ENCODE peak calls at places on chromosomes 6 and 20, in seven cellular contexts. W, F, S, B, V, T and R are unnamed samples.

GRCh38 chr6:78781001-78781400 is 86.3 kb upstream of the IRAK1BP1 start:
- DNase-seq in W (no peak), F (no peak), S (no peak), B (no peak), V (no peak), T (no peak), R (no peak)

GRCh38 chr6:37943436-37944058 is 124.0 kb downstream of the ZFAND3 start:
- DNase-seq in W (no peak), F (no peak), S (no peak), B (no peak), V (no peak), T (no peak), R (no peak)

GRCh38 chr20:57097245-57097935 is 169.1 kb downstream of the BMP7 start:
- DNase-seq in W (no peak), F (no peak), S (no peak), B (no peak), V (no peak), T (no peak), R (no peak)

GRCh38 chr20:43736588-43737091 is 9.8 kb upstream of the GTSF1L start:
- DNase-seq in W (no peak), F (no peak), S (no peak), B (peak; percentile 79), V (no peak), T (no peak), R (no peak)

GRCh38 chr6:137224890-137225198 is 5.7 kb upstream of the IFNGR1 start:
- DNase-seq in W (no peak), F (no peak), S (no peak), B (peak; percentile 70), V (no peak), T (no peak), R (no peak)

GRCh38 chr20:6769953-6770831 is 2.7 kb downstream of the BMP2 start:
- DNase-seq in W (peak; percentile 54), F (peak; percentile 37), S (no peak), B (no peak), V (peak; percentile 65), T (peak; percentile 76), R (peak; percentile 83)

GRCh38 chr6:30711758-30712380 is 5.2 kb downstream of the MDC1 start:
- DNase-seq in W (no peak), F (no peak), S (no peak), B (no peak), V (no peak), T (no peak), R (no peak)

GRCh38 chr20:41361757-41362747 is 4.6 kb downstream of the EMILIN3 start:
- DNase-seq in W (no peak), F (no peak), S (no peak), B (no peak), V (no peak), T (no peak), R (no peak)

GRCh38 chr6:37354526-37355384 is 972 bp downstream of the RNF8 start:
- DNase-seq in W (peak; percentile 36), F (peak; percentile 64), S (no peak), B (no peak), V (peak; percentile 46), T (peak; percentile 62), R (peak; percentile 61)

GRCh38 chr6:40376113-40376650 is 211.0 kb downstream of the LRFN2 start:
- DNase-seq in W (no peak), F (no peak), S (no peak), B (no peak), V (no peak), T (no peak), R (no peak)

GRCh38 chr6:41560440-41561192 is 14.4 kb downstream of the FOXP4 start:
- DNase-seq in W (peak; percentile 59), F (peak; percentile 72), S (no peak), B (no peak), V (peak; percentile 77), T (peak; percentile 84), R (peak; percentile 75)

GRCh38 chr6:41562633-41562975 is 16.4 kb downstream of the FOXP4 start:
- DNase-seq in W (no peak), F (no peak), S (no peak), B (no peak), V (no peak), T (no peak), R (no peak)

GRCh38 chr6:41559655-41560439 is 13.7 kb downstream of the FOXP4 start:
- DNase-seq in W (no peak), F (no peak), S (no peak), B (no peak), V (no peak), T (no peak), R (no peak)

GRCh38 chr6:41561931-41562632 is 15.9 kb downstream of the FOXP4 start:
- DNase-seq in W (no peak), F (no peak), S (no peak), B (no peak), V (no peak), T (no peak), R (no peak)

DNA sequence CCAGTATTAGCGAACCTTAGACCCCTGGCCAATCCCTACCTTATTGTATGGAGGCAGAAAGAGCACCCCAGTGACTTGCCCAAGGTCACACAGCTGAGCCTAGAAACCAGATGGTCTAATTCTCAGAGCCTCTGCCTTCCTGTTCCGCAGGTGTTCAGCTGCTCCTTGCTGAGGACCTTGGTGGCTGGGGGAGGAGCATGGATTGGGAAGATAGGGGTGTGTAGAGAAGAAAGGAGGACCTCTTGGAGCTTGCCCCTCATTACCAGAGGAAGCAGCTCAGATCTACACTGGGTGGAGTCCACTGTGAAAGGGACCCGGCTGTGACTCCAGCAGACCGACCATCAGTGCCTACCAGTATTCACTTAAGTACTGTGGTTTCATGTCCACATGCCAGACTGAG is 15.2 kb downstream of the FOXP4 start:
- DNase-seq in W (no peak), F (no peak), S (no peak), B (no peak), V (no peak), T (no peak), R (no peak)
- H3K4me3 ChIP-seq in W (peak overlapping the region; percentile 39), F (peak overlapping the region; percentile 58), S (no peak overlapping the region), B (peak overlapping the region; percentile 53), V (no peak overlapping the region), T (peak overlapping the region; percentile 51), R (peak overlapping the region; percentile 49)

DNA sequence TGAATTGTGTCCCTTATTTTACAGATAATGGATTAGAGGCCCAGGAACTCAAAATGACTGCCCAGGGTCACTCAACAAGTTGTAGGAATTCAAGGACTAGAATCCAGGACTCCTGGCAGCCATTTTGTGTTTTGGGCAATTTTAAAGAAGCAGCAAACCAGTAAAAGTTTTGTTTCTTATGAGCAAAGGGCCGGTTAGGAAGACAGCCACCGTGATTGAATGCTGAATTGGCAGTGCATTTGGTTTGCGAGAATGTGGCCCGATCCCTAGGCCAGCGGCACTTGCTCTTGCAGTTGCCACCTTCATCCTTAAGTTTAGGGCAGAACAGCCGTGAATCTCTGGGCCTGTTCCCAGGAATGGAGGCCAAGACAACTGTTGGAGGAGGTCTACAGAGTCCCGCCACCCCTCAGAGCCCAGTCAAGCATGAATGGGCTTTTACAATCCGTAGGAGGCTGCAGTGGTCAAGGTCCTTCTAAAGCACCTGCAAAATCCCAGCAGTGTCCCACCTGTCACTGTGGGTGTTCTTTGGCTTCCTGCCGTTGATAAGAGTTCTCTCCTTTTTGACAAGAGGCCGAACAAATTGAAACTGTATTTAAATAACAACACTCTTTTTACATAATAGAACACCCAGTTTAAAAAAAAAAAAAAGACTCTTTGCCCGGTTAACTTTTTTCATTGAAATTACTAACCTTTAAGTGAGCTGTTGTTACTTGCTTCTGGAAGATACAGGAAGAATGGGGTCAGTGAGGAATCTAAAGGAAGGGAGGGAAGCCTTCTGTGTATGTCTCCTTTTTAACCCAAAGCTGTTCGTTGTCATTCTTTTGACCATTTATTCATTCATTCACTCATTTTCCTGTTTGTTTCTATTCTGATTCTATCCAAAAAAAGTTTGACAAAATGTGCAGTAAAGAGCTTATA is 68.7 kb downstream of the PHACTR2 start:
- DNase-seq in W (no peak), F (peak; percentile 33), S (no peak), B (no peak), V (no peak), T (no peak), R (no peak)
- TF ChIP-seq EP300 in W (no peak), F (no peak), S (no peak), B (no peak), V (no peak), T (no peak), R (no peak)

GRCh38 chr6:101907356-101908217 is 514.1 kb downstream of the GRIK2 start:
- DNase-seq in W (no peak), F (no peak), S (peak; percentile 28), B (no peak), V (no peak), T (no peak), R (no peak)
- H3K4me3 ChIP-seq in W (no peak overlapping the region), F (no peak overlapping the region), S (no peak overlapping the region), B (no peak overlapping the region), V (no peak overlapping the region), T (no peak overlapping the region), R (no peak overlapping the region)

GRCh38 chr6:125631165-125631564 is 118.3 kb upstream of the HEY2 start:
- DNase-seq in W (no peak), F (no peak), S (no peak), B (no peak), V (no peak), T (no peak), R (no peak)
- TF ChIP-seq EP300 in W (no peak), F (no peak), S (no peak), B (no peak), V (no peak), T (no peak), R (no peak)

GRCh38 chr6:158609455-158610155 is 34.9 kb downstream of the DYNLT1 start:
- DNase-seq in W (no peak), F (no peak), S (no peak), B (no peak), V (no peak), T (no peak), R (no peak)
- H3K4me3 ChIP-seq in W (no peak overlapping the region), F (no peak overlapping the region), S (no peak overlapping the region), B (no peak overlapping the region), V (no peak overlapping the region), T (no peak overlapping the region), R (no peak overlapping the region)

DNA sequence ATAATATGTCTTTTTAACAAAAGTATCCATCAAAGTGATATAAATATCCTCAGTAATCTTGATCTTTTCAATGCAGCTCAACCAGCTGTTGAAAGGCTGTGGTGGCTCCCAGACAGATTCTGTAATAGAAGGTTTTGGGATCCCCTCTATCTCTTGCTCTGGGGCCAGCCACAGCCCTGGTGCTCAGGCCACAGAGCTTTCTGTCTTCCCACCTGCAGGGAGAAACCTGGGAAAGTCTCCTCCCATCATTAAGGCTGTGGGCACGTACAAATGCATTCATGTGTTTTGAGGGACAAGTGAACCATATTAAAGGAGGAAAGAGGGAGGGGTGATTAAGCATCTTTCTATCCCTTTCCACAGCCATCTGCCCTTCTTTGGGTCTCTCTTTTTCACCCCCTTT is 183.1 kb downstream of the PRDM13 start:
- DNase-seq in W (no peak), F (no peak), S (no peak), B (no peak), V (no peak), T (no peak), R (no peak)
- TF ChIP-seq EP300 in W (no peak), F (no peak), S (no peak), B (no peak), V (no peak), T (no peak), R (no peak)